ENCODE peak calls at places on chromosomes 11 and 22, in four cellular contexts. One of them, this sample, is unnamed. For H3K9me3, the result is how much of the 10 kb centered on the place peaks cover.

GRCh38 chr11:77201370-77201769 is 73.3 kb downstream of the MYO7A start:
- DNase-seq in astrocyte: no peak
- DNase-seq in adrenal gland: peak
- DNase-seq in CD8-positive, alpha-beta memory T cell: no peak
- DNase-seq in this sample: no peak

GRCh38 chr11:124481365-124482323 is 36.1 kb upstream of the OR8B8 start:
- DNase-seq in astrocyte: peak
- DNase-seq in adrenal gland: peak
- DNase-seq in CD8-positive, alpha-beta memory T cell: no peak
- DNase-seq in this sample: no peak

GRCh38 chr11:118338637-118339061 is 3.9 kb downstream of the CD3D start:
- DNase-seq in astrocyte: no peak
- DNase-seq in adrenal gland: no peak
- DNase-seq in CD8-positive, alpha-beta memory T cell: peak
- DNase-seq in this sample: peak

GRCh38 chr11:111066861-111067260 is 178.7 kb upstream of the POU2AF2 start:
- DNase-seq in astrocyte: peak
- DNase-seq in adrenal gland: no peak
- DNase-seq in CD8-positive, alpha-beta memory T cell: no peak
- DNase-seq in this sample: no peak

GRCh38 chr22:36982136-36982535 is 37.1 kb downstream of the TST start:
- DNase-seq in astrocyte: no peak
- DNase-seq in adrenal gland: no peak
- DNase-seq in CD8-positive, alpha-beta memory T cell: no peak
- DNase-seq in this sample: no peak

GRCh38 chr11:67680701-67681472 is 6.5 kb upstream of the ALDH3B2 start:
- DNase-seq in astrocyte: no peak
- DNase-seq in adrenal gland: no peak
- DNase-seq in CD8-positive, alpha-beta memory T cell: no peak
- DNase-seq in this sample: no peak

GRCh38 chr11:9601041-9601875 is 27.8 kb downstream of the WEE1 start:
- DNase-seq in astrocyte: no peak
- DNase-seq in adrenal gland: no peak
- DNase-seq in CD8-positive, alpha-beta memory T cell: peak
- DNase-seq in this sample: peak

GRCh38 chr22:39249081-39249704 is 4.4 kb upstream of the PDGFB start:
- DNase-seq in astrocyte: no peak
- DNase-seq in adrenal gland: no peak
- DNase-seq in CD8-positive, alpha-beta memory T cell: no peak
- DNase-seq in this sample: no peak

GRCh38 chr11:106137061-106137460 is 59.6 kb downstream of the AASDHPPT start:
- DNase-seq in astrocyte: peak
- DNase-seq in adrenal gland: no peak
- DNase-seq in CD8-positive, alpha-beta memory T cell: no peak
- DNase-seq in this sample: no peak

GRCh38 chr22:35914665-35915476 is 113.8 kb downstream of the RBFOX2 start:
- DNase-seq in astrocyte: peak
- DNase-seq in adrenal gland: peak
- DNase-seq in CD8-positive, alpha-beta memory T cell: no peak
- DNase-seq in this sample: no peak

GRCh38 chr22:23404689-23405365 is 175.3 kb downstream of the IGLL1 start:
- DNase-seq in astrocyte: no peak
- DNase-seq in adrenal gland: no peak
- DNase-seq in CD8-positive, alpha-beta memory T cell: no peak
- DNase-seq in this sample: no peak

GRCh38 chr11:8871283-8871775 is 39.7 kb upstream of the AKIP1 start:
- DNase-seq in astrocyte: peak
- DNase-seq in adrenal gland: peak
- DNase-seq in CD8-positive, alpha-beta memory T cell: no peak
- DNase-seq in this sample: no peak

GRCh38 chr11:8777907-8778767 is 95.5 kb downstream of the RPL27A start:
- DNase-seq in astrocyte: peak
- DNase-seq in adrenal gland: no peak
- DNase-seq in CD8-positive, alpha-beta memory T cell: no peak
- DNase-seq in this sample: no peak

GRCh38 chr11:118353084-118353710 is 6.2 kb upstream of the UBE4A start:
- DNase-seq in astrocyte: no peak
- DNase-seq in adrenal gland: no peak
- DNase-seq in CD8-positive, alpha-beta memory T cell: no peak
- DNase-seq in this sample: no peak

GRCh38 chr11:113992459-113993105 is 17.7 kb downstream of the HTR3A start:
- DNase-seq in astrocyte: no peak
- DNase-seq in adrenal gland: no peak
- DNase-seq in CD8-positive, alpha-beta memory T cell: no peak
- DNase-seq in this sample: no peak

GRCh38 chr11:60910281-60910687 is 3.7 kb upstream of the TMEM109 start:
- DNase-seq in astrocyte: no peak
- DNase-seq in adrenal gland: no peak
- DNase-seq in CD8-positive, alpha-beta memory T cell: no peak
- DNase-seq in this sample: no peak

GRCh38 chr11:115364892-115365291 is 139.3 kb downstream of the CADM1 start:
- DNase-seq in astrocyte: no peak
- DNase-seq in adrenal gland: peak
- DNase-seq in CD8-positive, alpha-beta memory T cell: no peak
- DNase-seq in this sample: no peak

GRCh38 chr11:94766656-94767291 is 1.4 kb upstream of the AMOTL1 start:
- DNase-seq in astrocyte: no peak
- DNase-seq in adrenal gland: no peak
- DNase-seq in CD8-positive, alpha-beta memory T cell: no peak
- DNase-seq in this sample: no peak

GRCh38 chr22:38570841-38571364 is 920 bp upstream of the DMC1 start:
- DNase-seq in astrocyte: no peak
- DNase-seq in adrenal gland: peak
- DNase-seq in CD8-positive, alpha-beta memory T cell: peak
- DNase-seq in this sample: no peak

GRCh38 chr22:39317084-39317755 is 2.2 kb downstream of the RPL3 start:
- DNase-seq in astrocyte: no peak
- DNase-seq in adrenal gland: no peak
- DNase-seq in CD8-positive, alpha-beta memory T cell: no peak
- DNase-seq in this sample: no peak

GRCh38 chr11:1152316-1153104 is 5.2 kb upstream of the MUC5AC start:
- DNase-seq in astrocyte: peak
- DNase-seq in adrenal gland: no peak
- DNase-seq in CD8-positive, alpha-beta memory T cell: no peak
- DNase-seq in this sample: no peak

GRCh38 chr11:96306933-96307747 is 35.9 kb downstream of the MAML2 start:
- DNase-seq in astrocyte: peak
- DNase-seq in adrenal gland: peak
- DNase-seq in CD8-positive, alpha-beta memory T cell: no peak
- DNase-seq in this sample: no peak

GRCh38 chr11:19316434-19316833 is 75.7 kb upstream of the E2F8 start:
- DNase-seq in astrocyte: no peak
- DNase-seq in adrenal gland: peak
- DNase-seq in CD8-positive, alpha-beta memory T cell: no peak
- DNase-seq in this sample: no peak

GRCh38 chr22:27474112-27474571 is 327.4 kb downstream of the MN1 start:
- DNase-seq in astrocyte: peak
- DNase-seq in adrenal gland: no peak
- DNase-seq in CD8-positive, alpha-beta memory T cell: no peak
- DNase-seq in this sample: no peak

GRCh38 chr22:27488456-27489224 is 312.9 kb downstream of the MN1 start:
- DNase-seq in astrocyte: no peak
- DNase-seq in adrenal gland: no peak
- DNase-seq in CD8-positive, alpha-beta memory T cell: no peak
- DNase-seq in this sample: no peak

GRCh38 chr22:40348025-40348658 is 1.8 kb downstream of the ADSL start:
- DNase-seq in astrocyte: peak
- DNase-seq in adrenal gland: peak
- DNase-seq in CD8-positive, alpha-beta memory T cell: peak
- DNase-seq in this sample: peak

GRCh38 chr11:64723907-64724862 is 1.2 kb upstream of the NRXN2 start:
- DNase-seq in astrocyte: no peak
- DNase-seq in adrenal gland: no peak
- DNase-seq in CD8-positive, alpha-beta memory T cell: no peak
- DNase-seq in this sample: no peak

GRCh38 chr22:44024288-44024908 is at the start of gene PARVB:
- DNase-seq in astrocyte: no peak
- DNase-seq in adrenal gland: peak
- DNase-seq in CD8-positive, alpha-beta memory T cell: no peak
- DNase-seq in this sample: no peak

GRCh38 chr11:31826530-31827438 is 15.7 kb upstream of the PAX6 start:
- DNase-seq in astrocyte: no peak
- DNase-seq in adrenal gland: no peak
- DNase-seq in CD8-positive, alpha-beta memory T cell: no peak
- DNase-seq in this sample: no peak

GRCh38 chr11:69240332-69241074 is 53.5 kb upstream of the MYEOV start:
- DNase-seq in astrocyte: no peak
- DNase-seq in adrenal gland: no peak
- DNase-seq in CD8-positive, alpha-beta memory T cell: no peak
- DNase-seq in this sample: no peak

GRCh38 chr22:22953796-22954195 is 66.2 kb downstream of the IGLL5 start:
- DNase-seq in astrocyte: no peak
- DNase-seq in adrenal gland: no peak
- DNase-seq in CD8-positive, alpha-beta memory T cell: no peak
- DNase-seq in this sample: no peak

DNA sequence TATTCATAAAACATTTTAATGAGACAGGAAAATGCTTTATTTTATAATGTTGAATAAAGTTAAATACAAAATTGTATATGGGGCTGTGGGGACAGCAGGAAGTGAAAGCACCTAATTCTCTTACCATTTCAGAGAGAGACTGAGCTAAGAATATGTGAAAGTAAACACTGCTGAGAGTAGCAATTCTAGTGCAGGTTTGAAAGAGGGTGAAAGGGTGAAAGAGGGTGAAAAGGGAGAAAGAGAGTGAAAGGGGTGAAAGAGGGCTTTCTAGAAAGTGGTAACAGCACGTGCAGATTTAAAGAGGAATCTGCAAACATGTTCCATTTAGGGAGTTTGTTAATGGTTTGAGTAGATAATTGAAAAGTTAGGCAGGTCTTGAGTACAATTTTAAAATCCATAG is 652.0 kb upstream of the CCDC90B start:
- DNase-seq in astrocyte: no peak
- DNase-seq in adrenal gland: no peak
- DNase-seq in CD8-positive, alpha-beta memory T cell: no peak
- DNase-seq in this sample: no peak
- H3K9me3 ChIP-seq in astrocyte: under half
- H3K9me3 ChIP-seq in adrenal gland: under half
- H3K9me3 ChIP-seq in CD8-positive, alpha-beta memory T cell: under half
- H3K9me3 ChIP-seq in this sample: under half

DNA sequence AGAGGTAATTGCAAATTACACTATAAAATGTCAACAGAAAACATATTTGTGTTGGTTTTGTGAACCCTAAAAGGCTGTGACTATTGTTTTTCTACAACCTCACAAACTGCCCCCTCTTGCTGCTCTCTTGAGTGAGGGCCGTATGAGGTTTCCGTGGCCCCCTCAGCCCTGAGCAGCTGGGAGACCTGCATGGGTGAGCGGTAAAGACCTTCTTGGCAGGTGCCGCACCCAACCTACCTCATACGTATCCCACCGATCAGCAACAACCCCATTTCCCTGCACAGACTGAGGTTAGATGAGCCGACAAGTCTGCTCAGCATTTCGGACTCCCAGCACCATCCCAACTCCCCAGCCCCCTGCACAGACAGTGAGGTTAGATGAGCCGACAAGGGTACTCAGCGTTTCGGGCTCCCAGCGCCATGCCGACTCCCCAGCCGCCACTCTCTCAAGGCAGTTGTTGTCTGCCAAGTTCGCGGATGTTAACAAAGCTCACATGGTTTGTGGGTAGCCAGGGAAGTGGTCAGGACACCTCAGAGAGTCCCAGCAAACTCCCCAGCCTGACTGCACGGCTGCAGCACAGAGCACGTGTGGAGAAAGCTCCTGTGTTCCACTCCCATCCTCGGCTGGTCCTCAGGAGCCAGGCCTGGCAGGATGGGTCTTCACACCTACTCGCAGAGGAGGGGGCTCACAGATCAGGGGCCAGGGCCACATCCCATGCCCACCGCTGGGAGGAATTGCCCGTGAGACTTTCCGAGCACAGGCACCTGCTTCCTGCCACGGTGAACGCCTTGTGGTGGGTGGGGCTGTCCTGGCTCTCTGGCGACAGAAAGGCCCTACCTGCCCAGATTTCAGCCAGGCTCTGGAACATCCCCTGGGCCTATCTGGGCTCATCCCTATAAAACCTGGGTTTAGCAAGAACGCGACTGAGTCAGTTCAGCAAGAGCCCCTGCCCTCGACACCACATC is 502.9 kb downstream of the BRD1 start:
- DNase-seq in astrocyte: no peak
- DNase-seq in adrenal gland: no peak
- DNase-seq in CD8-positive, alpha-beta memory T cell: no peak
- DNase-seq in this sample: no peak
- H3K9me3 ChIP-seq in astrocyte: under half
- H3K9me3 ChIP-seq in adrenal gland: under half
- H3K9me3 ChIP-seq in CD8-positive, alpha-beta memory T cell: under half
- H3K9me3 ChIP-seq in this sample: under half

DNA sequence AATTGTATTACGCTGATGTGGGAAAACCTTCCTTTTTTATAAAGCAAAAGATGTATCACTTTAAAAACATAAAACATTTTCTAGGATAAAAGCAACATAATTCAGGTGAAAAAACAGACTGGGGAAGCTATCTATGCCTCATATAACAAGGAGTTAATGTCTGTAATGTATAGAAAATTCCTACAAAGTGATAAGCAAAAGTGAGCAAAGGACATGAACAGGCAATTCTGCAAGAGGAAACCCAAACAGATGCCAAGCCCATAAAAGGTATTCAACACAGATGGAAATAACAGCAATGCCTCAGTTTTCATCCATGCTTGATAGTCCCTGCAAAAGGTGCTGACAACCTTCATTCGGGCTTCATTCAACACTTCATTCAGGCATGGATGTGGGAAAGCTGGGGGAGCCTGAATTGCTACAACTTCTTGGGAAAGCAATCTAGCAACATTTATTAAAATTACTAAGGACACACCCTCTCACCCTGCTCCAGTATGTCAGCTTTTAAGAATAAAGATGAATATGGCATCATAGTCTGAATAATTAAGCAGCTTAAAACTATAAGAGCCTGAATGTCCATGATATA is 39.3 kb downstream of the KCNQ1OT1 start:
- DNase-seq in astrocyte: no peak
- DNase-seq in adrenal gland: no peak
- DNase-seq in CD8-positive, alpha-beta memory T cell: no peak
- DNase-seq in this sample: no peak
- H3K9me3 ChIP-seq in astrocyte: under half
- H3K9me3 ChIP-seq in adrenal gland: under half
- H3K9me3 ChIP-seq in CD8-positive, alpha-beta memory T cell: under half
- H3K9me3 ChIP-seq in this sample: under half

GRCh38 chr11:80417681-80418080 is 976.9 kb upstream of the TENM4 start:
- DNase-seq in astrocyte: peak
- DNase-seq in adrenal gland: no peak
- DNase-seq in CD8-positive, alpha-beta memory T cell: no peak
- DNase-seq in this sample: no peak
- H3K9me3 ChIP-seq in astrocyte: under half
- H3K9me3 ChIP-seq in adrenal gland: under half
- H3K9me3 ChIP-seq in CD8-positive, alpha-beta memory T cell: under half
- H3K9me3 ChIP-seq in this sample: under half

This sample was measured in T-helper 17 cell.